ENCODE peak calls at places on chromosomes 16 and 17, in six cellular contexts. Z is esophagus squamous epithelium, S is thoracic aorta, J is IMR-90, L is testis, K is spleen. A is an unnamed sample. For H3K9me3, the result is how much of the 10 kb centered on the place peaks cover.

GRCh38 chr17:76528156-76528527 is 9.4 kb downstream of the CYGB start:
- DNase-seq in K (peak), L (no peak), J (peak), S (no peak), Z (no peak), A (no peak)

GRCh38 chr17:32498362-32498761 is 11.6 kb downstream of the CDK5R1 start:
- DNase-seq in L (no peak), Z (no peak), K (no peak), S (no peak), J (no peak), A (no peak)

GRCh38 chr16:80693553-80693952 is 110.8 kb downstream of the CDYL2 start:
- DNase-seq in L (no peak), J (peak), K (no peak), Z (no peak), S (no peak), A (no peak)

GRCh38 chr17:38455288-38455915 is 27.1 kb downstream of the ARHGAP23 start:
- DNase-seq in J (no peak), Z (no peak), S (no peak), L (no peak), K (no peak), A (no peak)

GRCh38 chr17:56793947-56794346 is 39.8 kb downstream of the C17orf67 start:
- DNase-seq in J (no peak), S (no peak), L (no peak), K (no peak), Z (no peak), A (no peak)

GRCh38 chr17:48996696-48997102 is 486 bp upstream of the IGF2BP1 start:
- DNase-seq in L (no peak), Z (no peak), K (no peak), J (no peak), S (no peak), A (no peak)

GRCh38 chr17:58329808-58330543 is 1.4 kb upstream of the TSPOAP1 start:
- DNase-seq in Z (no peak), L (no peak), S (no peak), J (no peak), K (no peak), A (no peak)

GRCh38 chr17:45428050-45428953 is 4.4 kb downstream of the ARHGAP27 start:
- DNase-seq in Z (no peak), S (no peak), J (peak), K (peak), L (peak), A (peak)

GRCh38 chr16:11009027-11009755 is 64.8 kb downstream of the CLEC16A start:
- DNase-seq in K (no peak), Z (no peak), L (no peak), J (no peak), S (no peak), A (no peak)

GRCh38 chr17:14016858-14017257 is 52.4 kb upstream of the COX10 start:
- DNase-seq in S (no peak), K (no peak), L (no peak), J (no peak), Z (no peak), A (no peak)

GRCh38 chr17:61486135-61487120 is 34.2 kb downstream of the TBX4 start:
- DNase-seq in K (peak), L (no peak), J (no peak), S (no peak), Z (no peak), A (no peak)

GRCh38 chr17:57989011-57989345 is 924 bp upstream of the VEZF1 start:
- DNase-seq in L (peak), J (peak), K (no peak), S (no peak), Z (no peak), A (no peak)

GRCh38 chr17:19520641-19521040 is 13.0 kb upstream of the SLC47A1 start:
- DNase-seq in S (no peak), Z (no peak), J (no peak), L (no peak), K (no peak), A (no peak)

GRCh38 chr17:19337712-19338023 is 24.9 kb downstream of the B9D1 start:
- DNase-seq in L (no peak), K (no peak), J (no peak), S (no peak), Z (no peak), A (no peak)

GRCh38 chr17:16297367-16298139 is 55.7 kb downstream of the CENPV start:
- DNase-seq in J (no peak), L (no peak), S (no peak), K (no peak), Z (no peak), A (no peak)

GRCh38 chr16:48860341-48860740 is 250.4 kb upstream of the N4BP1 start:
- DNase-seq in J (no peak), L (no peak), Z (no peak), S (no peak), K (no peak), A (no peak)

GRCh38 chr17:2239882-2240430 is 63.6 kb downstream of the SMG6 start:
- DNase-seq in L (peak), K (no peak), J (peak), S (peak), Z (no peak), A (peak)

DNA sequence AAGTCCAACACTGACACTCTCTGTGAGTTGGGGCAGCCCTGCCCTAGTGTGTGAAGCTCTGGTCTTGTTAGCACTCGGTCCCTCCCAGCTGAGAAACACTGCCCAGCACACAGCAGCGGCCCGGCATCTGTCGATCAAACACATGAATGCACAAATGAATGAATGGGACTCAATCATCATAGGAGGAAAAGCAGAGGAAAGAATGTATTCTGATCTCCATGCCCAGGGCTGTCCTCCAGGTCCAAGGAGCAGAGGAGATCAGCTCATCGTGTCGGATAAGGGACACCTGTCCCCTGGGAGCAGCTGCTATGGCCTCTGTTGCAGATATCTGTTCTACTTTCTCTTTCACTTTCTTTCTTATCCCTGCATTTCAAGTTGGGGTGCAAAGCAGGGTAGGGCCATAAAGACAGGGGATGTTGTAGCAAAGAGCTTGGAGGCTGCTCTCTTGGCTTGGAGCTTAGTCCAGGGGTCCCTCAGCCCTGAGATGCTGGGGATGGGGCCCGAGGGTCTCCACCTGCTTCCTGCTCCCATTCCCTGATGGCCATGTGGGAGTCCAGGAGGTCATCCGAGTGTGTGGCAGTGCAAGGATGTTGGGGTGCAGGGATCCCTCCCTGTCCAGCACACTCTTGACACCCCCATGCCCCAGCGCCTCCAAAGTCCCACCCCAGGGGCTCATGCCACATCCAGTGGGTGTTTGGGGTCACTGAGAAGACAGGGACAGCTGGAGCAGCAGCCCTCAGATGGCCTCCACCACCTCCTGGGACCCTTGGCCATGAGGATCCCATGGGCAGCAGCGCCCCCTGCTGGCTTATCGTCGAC is 88.2 kb downstream of the IRF8 start:
- DNase-seq in K (peak), S (no peak), J (no peak), L (peak), Z (no peak), A (no peak)
- H3K4me3 ChIP-seq in K (peak), S (no peak), J (no peak), L (no peak), Z (no peak), A (no peak)

GRCh38 chr16:75032655-75033054 is 33.8 kb downstream of the ZNRF1 start:
- DNase-seq in S (no peak), J (no peak), L (no peak), Z (no peak), K (no peak), A (no peak)
- H3K9me3 ChIP-seq in S (under half), J (under half), L (under half), Z (under half), K (under half), A (under half)

GRCh38 chr17:52233176-52233575 is 74.7 kb upstream of the CA10 start:
- DNase-seq in K (no peak), Z (no peak), S (no peak), J (no peak), L (no peak), A (no peak)
- H3K27ac ChIP-seq in K (no peak), Z (no peak), S (no peak), J (no peak), L (no peak), A (no peak)

DNA sequence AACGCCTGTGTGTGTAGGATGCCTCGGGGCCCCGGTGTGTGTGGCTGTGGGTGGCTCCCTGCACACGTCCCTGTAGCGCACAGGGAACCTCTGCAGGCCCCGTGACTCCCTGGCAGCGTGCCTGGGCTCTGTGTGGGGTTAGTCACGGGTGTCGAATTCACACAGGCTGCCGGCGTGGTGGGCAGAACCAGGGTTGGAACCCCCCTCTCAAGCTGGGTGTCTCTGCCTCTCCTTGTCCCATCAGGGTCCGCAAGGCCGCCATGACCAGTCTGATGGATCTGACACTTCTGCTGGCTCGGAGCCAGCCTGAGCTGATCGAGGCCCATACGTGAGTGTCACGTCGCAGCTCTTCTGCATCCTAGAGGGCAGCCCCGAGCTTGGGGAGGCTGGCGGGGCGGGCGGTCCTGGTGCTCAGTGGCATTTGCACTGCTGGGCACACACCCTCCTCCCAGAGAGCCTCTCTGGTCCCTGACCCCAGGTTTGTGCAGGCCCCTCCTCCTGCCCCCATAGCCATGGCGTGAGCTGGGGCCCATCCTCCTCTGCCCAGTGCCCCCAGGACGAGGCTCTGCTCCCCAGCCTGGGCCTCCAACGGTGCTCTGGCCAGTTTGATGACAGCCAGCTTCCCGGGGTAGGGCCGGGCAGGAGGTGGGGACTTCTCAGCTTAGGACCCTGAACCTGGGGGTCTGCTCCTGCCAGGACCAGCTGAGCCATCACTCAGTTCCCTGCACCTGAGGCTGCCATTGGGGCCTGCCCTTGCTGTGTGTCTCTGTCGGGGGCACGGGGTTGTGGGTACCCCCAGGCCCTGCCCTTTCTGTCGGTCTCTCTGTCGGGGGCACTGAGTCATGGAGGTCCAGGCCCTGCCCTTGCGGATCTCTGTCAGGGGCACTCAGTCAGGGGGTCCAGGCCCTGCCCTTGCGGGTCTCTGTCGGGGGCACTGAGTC is 88.1 kb upstream of the ZNF750 start:
- DNase-seq in S (no peak), Z (no peak), J (no peak), K (peak), L (no peak), A (no peak)
- H3K4me3 ChIP-seq in S (no peak), Z (no peak), J (no peak), K (no peak), L (no peak), A (no peak)

GRCh38 chr16:59612094-59612493 is 878.0 kb upstream of the GOT2 start:
- DNase-seq in J (no peak), Z (no peak), K (no peak), S (no peak), L (no peak), A (no peak)
- H3K9me3 ChIP-seq in J (under half), Z (under half), K (under half), S (under half), L (under half), A (under half)

GRCh38 chr16:20851601-20852000 is 45.3 kb downstream of the REXO5 start:
- DNase-seq in Z (no peak), K (no peak), S (peak), L (peak), J (peak), A (peak)
- H3K27ac ChIP-seq in Z (peak), K (no peak), S (peak), L (peak), J (peak), A (peak)

GRCh38 chr16:79672524-79672923 is 72.0 kb upstream of the MAF start:
- DNase-seq in Z (no peak), K (no peak), L (no peak), J (no peak), S (no peak), A (no peak)
- H3K4me3 ChIP-seq in Z (no peak), K (no peak), L (no peak), J (no peak), S (no peak), A (no peak)

A was measured in AG04450.